ENCODE peak calls at places on chromosomes 1 and 21, in five cellular contexts. W is astrocyte; T is hepatocyte; R is IMR-90; L is CD8-positive, alpha-beta T cell. S is an unnamed sample.

GRCh38 chr1:156627313-156627880 is 8.2 kb downstream of the HAPLN2 start:
- DNase-seq in W (peak; percentile 23), T (peak; percentile 59), R (peak; percentile 47), L (peak; percentile 35), S (peak; percentile 72)

GRCh38 chr1:219161371-219161975 is 12.2 kb upstream of the LYPLAL1 start:
- DNase-seq in W (no peak), T (no peak), R (no peak), L (no peak), S (peak; percentile 70)

GRCh38 chr1:228842094-228842775 is 107.0 kb downstream of the RHOU start:
- DNase-seq in W (peak; percentile 82), T (peak; percentile 82), R (peak; percentile 90), L (no peak), S (no peak)

GRCh38 chr1:9472386-9473031 is 66.8 kb upstream of the SLC25A33 start:
- DNase-seq in W (no peak), T (no peak), R (no peak), L (no peak), S (no peak)

GRCh38 chr1:216670118-216670870 is 52.9 kb downstream of the ESRRG start:
- DNase-seq in W (no peak), T (peak; percentile 13), R (peak; percentile 54), L (no peak), S (no peak)

GRCh38 chr1:86499987-86500593 is 31.4 kb downstream of the CLCA1 start:
- DNase-seq in W (no peak), T (peak; percentile 70), R (peak; percentile 32), L (no peak), S (peak; percentile 43)

GRCh38 chr1:28296401-28297220 is 32.2 kb upstream of the MED18 start:
- DNase-seq in W (peak; percentile 11), T (peak; percentile 94), R (no peak), L (no peak), S (peak; percentile 82)

GRCh38 chr1:184889902-184890301 is 84.4 kb downstream of the NIBAN1 start:
- DNase-seq in W (no peak), T (no peak), R (no peak), L (no peak), S (no peak)

GRCh38 chr1:43172532-43172972 is 422 bp downstream of the CFAP57 start:
- DNase-seq in W (peak; percentile 70), T (peak; percentile 94), R (peak; percentile 86), L (peak; percentile 86), S (peak; percentile 83)

GRCh38 chr1:7218210-7218832 is 433.1 kb downstream of the CAMTA1 start:
- DNase-seq in W (peak; percentile 7), T (peak; percentile 47), R (peak; percentile 63), L (no peak), S (peak; percentile 37)

GRCh38 chr1:93600663-93601062 is 81.0 kb downstream of the BCAR3 start:
- DNase-seq in W (no peak), T (no peak), R (no peak), L (no peak), S (no peak)

GRCh38 chr1:59972216-59972924 is 45.8 kb upstream of the CYP2J2 start:
- DNase-seq in W (no peak), T (no peak), R (peak; percentile 8), L (no peak), S (no peak)

GRCh38 chr1:188027613-188028012 is 1198.9 kb downstream of the PLA2G4A start:
- DNase-seq in W (peak; percentile 97), T (peak; percentile 24), R (peak; percentile 97), L (no peak), S (no peak)

GRCh38 chr1:169557131-169557530 is 29.1 kb downstream of the F5 start:
- DNase-seq in W (no peak), T (no peak), R (no peak), L (no peak), S (no peak)

GRCh38 chr1:24118410-24119242 is 6.7 kb upstream of the MYOM3 start:
- DNase-seq in W (no peak), T (peak; percentile 84), R (no peak), L (no peak), S (no peak)

GRCh38 chr1:46401964-46402626 is 8.0 kb downstream of the FAAH start:
- DNase-seq in W (peak; percentile 86), T (peak; percentile 89), R (peak; percentile 95), L (no peak), S (no peak)

GRCh38 chr1:43912607-43913006 is 21.0 kb upstream of the ARTN start:
- DNase-seq in W (peak; percentile 64), T (peak; percentile 53), R (peak; percentile 74), L (no peak), S (no peak)

GRCh38 chr1:48610628-48611542 is 138.9 kb upstream of the SPATA6 start:
- DNase-seq in W (no peak), T (peak; percentile 36), R (no peak), L (no peak), S (no peak)

GRCh38 chr21:31873696-31874599 is 1.1 kb downstream of the HUNK start:
- DNase-seq in W (peak; percentile 12), T (peak; percentile 83), R (peak; percentile 33), L (peak; percentile 39), S (peak; percentile 87)

GRCh38 chr1:77889240-77889637 is 815 bp downstream of the NEXN start:
- DNase-seq in W (peak; percentile 51), T (peak; percentile 43), R (peak; percentile 81), L (no peak), S (peak; percentile 49)

GRCh38 chr1:31970873-31971272 is 32.7 kb upstream of the PTP4A2 start:
- DNase-seq in W (no peak), T (no peak), R (no peak), L (no peak), S (no peak)

GRCh38 chr1:40384887-40385286 is 11.4 kb downstream of the SMAP2 start:
- DNase-seq in W (no peak), T (no peak), R (no peak), L (no peak), S (no peak)

GRCh38 chr1:176222196-176222595 is 15.1 kb upstream of the COP1 start:
- DNase-seq in W (no peak), T (no peak), R (peak; percentile 6), L (no peak), S (no peak)

GRCh38 chr1:42930178-42931107 is 28.2 kb downstream of the SLC2A1 start:
- DNase-seq in W (no peak), T (no peak), R (no peak), L (no peak), S (no peak)

GRCh38 chr1:4696161-4696745 is 41.8 kb downstream of the AJAP1 start:
- DNase-seq in W (no peak), T (no peak), R (no peak), L (no peak), S (no peak)

GRCh38 chr1:116418091-116418830 is 45.2 kb downstream of the ATP1A1 start:
- DNase-seq in W (peak; percentile 73), T (peak; percentile 86), R (peak; percentile 75), L (peak; percentile 87), S (peak; percentile 87)

GRCh38 chr1:86705633-86705985 is 1.2 kb downstream of the SH3GLB1 start:
- DNase-seq in W (no peak), T (no peak), R (no peak), L (no peak), S (no peak)

GRCh38 chr1:240138867-240139266 is 47.2 kb downstream of the FMN2 start:
- DNase-seq in W (no peak), T (no peak), R (no peak), L (no peak), S (no peak)

GRCh38 chr1:167135281-167135840 is 41.5 kb downstream of the STYXL2 start:
- DNase-seq in W (no peak), T (no peak), R (no peak), L (no peak), S (no peak)

GRCh38 chr1:202571719-202572339 is 138.4 kb downstream of the SYT2 start:
- DNase-seq in W (no peak), T (peak; percentile 61), R (peak; percentile 59), L (no peak), S (peak; percentile 57)

GRCh38 chr1:217228689-217229088 is 402.2 kb downstream of the GPATCH2 start:
- DNase-seq in W (no peak), T (no peak), R (no peak), L (no peak), S (no peak)

GRCh38 chr1:55981015-55981635 is 598.2 kb downstream of the PLPP3 start:
- DNase-seq in W (peak; percentile 14), T (no peak), R (no peak), L (no peak), S (no peak)
- H3K36me3 ChIP-seq in W (no peaks in the 10 kb centered on the region), T (no peaks in the 10 kb centered on the region), R (no peaks in the 10 kb centered on the region), L (no peaks in the 10 kb centered on the region), S (no peaks in the 10 kb centered on the region)

GRCh38 chr1:20080441-20081330 is 10.7 kb downstream of the PLA2G5 start:
- DNase-seq in W (no peak), T (no peak), R (no peak), L (no peak), S (no peak)
- H3K36me3 ChIP-seq in W (no peaks in the 10 kb centered on the region), T (no peaks in the 10 kb centered on the region), R (no peaks in the 10 kb centered on the region), L (no peaks in the 10 kb centered on the region), S (no peaks in the 10 kb centered on the region)

DNA sequence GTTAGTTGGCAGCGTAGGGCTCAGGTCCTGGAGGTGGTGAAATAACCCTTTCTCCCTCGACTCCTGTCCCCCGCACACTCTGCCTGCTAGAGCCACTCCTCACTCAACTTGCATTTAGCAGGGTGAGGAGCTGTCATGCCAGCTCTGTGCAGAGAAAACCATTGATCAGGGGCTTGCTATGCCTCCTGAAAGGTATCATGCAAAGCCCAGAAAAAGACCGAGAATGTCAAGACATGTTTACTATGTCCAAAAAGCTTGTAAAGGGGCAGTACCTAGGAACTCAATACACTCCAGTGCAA is 18.0 kb downstream of the ALDH4A1 start:
- DNase-seq in W (no peak), T (no peak), R (no peak), L (no peak), S (no peak)
- H3K36me3 ChIP-seq in W (no peaks in the 10 kb centered on the region), T (no peaks in the 10 kb centered on the region), R (peaks cover 3% of the 10 kb centered on the region), L (no peaks in the 10 kb centered on the region), S (no peaks in the 10 kb centered on the region)

GRCh38 chr21:34814529-34814951 is 145.7 kb downstream of the CLIC6 start:
- DNase-seq in W (no peak), T (no peak), R (no peak), L (no peak), S (peak; percentile 52)

GRCh38 chr21:34813266-34813886 is 144.6 kb downstream of the CLIC6 start:
- DNase-seq in W (peak; percentile 83), T (no peak), R (peak; percentile 90), L (no peak), S (no peak)

GRCh38 chr21:34810786-34811185 is 142.0 kb downstream of the CLIC6 start:
- DNase-seq in W (no peak), T (no peak), R (no peak), L (no peak), S (no peak)

GRCh38 chr21:34811368-34811767 is 142.6 kb downstream of the CLIC6 start:
- DNase-seq in W (no peak), T (no peak), R (no peak), L (no peak), S (no peak)

DNA sequence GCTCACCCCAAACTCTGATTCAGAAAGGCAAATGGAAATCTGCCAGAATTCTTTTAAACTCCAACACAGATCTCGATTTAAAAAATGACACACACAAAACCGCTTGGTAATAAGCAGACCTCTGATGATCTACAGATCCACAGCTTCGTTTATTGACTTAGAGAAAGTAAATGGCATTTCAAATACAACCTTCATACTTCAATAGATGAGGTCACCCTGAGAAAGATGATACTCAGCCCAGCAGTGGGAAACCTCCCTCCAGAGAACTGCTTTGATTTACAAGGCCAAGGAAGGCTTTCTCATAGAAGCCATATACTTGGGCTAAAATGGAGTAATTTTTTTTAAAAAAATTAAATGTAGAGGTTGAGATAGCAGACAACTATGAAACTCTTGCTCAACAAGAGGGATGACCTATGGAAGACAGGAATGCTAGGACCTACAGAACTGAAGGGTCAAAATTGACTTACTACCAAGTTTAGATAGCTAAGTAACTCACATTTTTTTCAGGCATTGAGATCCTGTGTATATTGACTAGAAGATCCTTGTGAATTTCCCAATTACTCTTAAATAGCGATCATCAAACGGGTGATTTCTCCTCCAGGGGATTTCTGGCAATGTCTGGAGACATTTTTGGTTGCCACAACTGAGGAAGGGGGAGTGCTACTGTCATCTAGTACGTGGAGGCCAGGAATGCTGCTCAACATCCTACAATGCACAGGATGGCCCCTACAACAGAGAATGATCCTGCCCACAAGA is 143.9 kb downstream of the CLIC6 start:
- DNase-seq in W (peak; percentile 96), T (peak; percentile 62), R (peak; percentile 99), L (no peak), S (no peak)
- H3K36me3 ChIP-seq in W (peaks cover 45% of the 10 kb centered on the region), T (no peaks in the 10 kb centered on the region), R (peaks cover 36% of the 10 kb centered on the region), L (peaks cover 16% of the 10 kb centered on the region), S (no peaks in the 10 kb centered on the region)

S was measured in HAP-1.